ENCODE peak calls at places on chromosomes 5 and 9, in five cellular contexts. C is CD8-positive, alpha-beta T cell; B is esophagus squamous epithelium; X is astrocyte of the spinal cord; Y is A673. V is an unnamed sample.
A peak's percentile ranks its signal among the peaks of the same experiment; 100 is the strongest.

GRCh38 chr5:52983731-52984620 is 5.2 kb upstream of the ITGA2 start:
- DNase-seq in C (no peak), B (no peak), X (no peak), Y (no peak), V (no peak)

GRCh38 chr5:158203256-158203655 is 344.3 kb upstream of the CLINT1 start:
- DNase-seq in C (no peak), B (no peak), X (no peak), Y (no peak), V (peak; percentile 1)

GRCh38 chr5:89128930-89129625 is 246.1 kb upstream of the MEF2C start:
- DNase-seq in C (no peak), B (no peak), X (no peak), Y (no peak), V (no peak)

GRCh38 chr5:77960863-77961396 is 184.8 kb upstream of the TBCA start:
- DNase-seq in C (no peak), B (no peak), X (no peak), Y (peak; percentile 37), V (no peak)

GRCh38 chr9:16869961-16870605 is 387 bp downstream of the BNC2 start:
- DNase-seq in C (no peak), B (no peak), X (peak; percentile 7), Y (no peak), V (no peak)

GRCh38 chr5:39570418-39571027 is 145.7 kb upstream of the DAB2 start:
- DNase-seq in C (no peak), B (no peak), X (peak; percentile 61), Y (peak; percentile 65), V (no peak)

GRCh38 chr9:123640792-123641222 is 284.8 kb downstream of the CRB2 start:
- DNase-seq in C (no peak), B (no peak), X (no peak), Y (no peak), V (no peak)

GRCh38 chr9:110752766-110753165 is 84.2 kb downstream of the MUSK start:
- DNase-seq in C (no peak), B (no peak), X (peak; percentile 94), Y (peak; percentile 80), V (no peak)

GRCh38 chr5:167442922-167443321 is 848.5 kb upstream of the WWC1 start:
- DNase-seq in C (no peak), B (no peak), X (peak; percentile 68), Y (no peak), V (no peak)